ENCODE peak calls at places on chromosomes 3 and 15, in six cellular contexts. One of them, this sample, is unnamed.

GRCh38 chr3:68249265-68249664 is 594.9 kb upstream of the SUCLG2 start:
- DNase-seq in foreskin fibroblast: no peak
- DNase-seq in activated CD4-positive, alpha-beta T cell treated with anti-CD3 and anti-CD28 coated beads, Interleukin-2, amount 10 ng/mL, durations not matched to agents 7 days and 5 days: no peak
- DNase-seq in posterior vena cava: no peak
- DNase-seq in HL-60: no peak
- DNase-seq in DMS153: no peak
- DNase-seq in this sample: no peak

GRCh38 chr3:134009345-134010000 is 20.3 kb downstream of the SLCO2A1 start:
- DNase-seq in foreskin fibroblast: no peak
- DNase-seq in HL-60: no peak
- DNase-seq in DMS153: no peak
- DNase-seq in posterior vena cava: no peak
- DNase-seq in activated CD4-positive, alpha-beta T cell treated with anti-CD3 and anti-CD28 coated beads, Interleukin-2, amount 10 ng/mL, durations not matched to agents 7 days and 5 days: no peak
- DNase-seq in this sample: no peak

GRCh38 chr15:38707802-38708671 is 143.4 kb upstream of the RASGRP1 start:
- DNase-seq in posterior vena cava: no peak
- DNase-seq in foreskin fibroblast: peak
- DNase-seq in activated CD4-positive, alpha-beta T cell treated with anti-CD3 and anti-CD28 coated beads, Interleukin-2, amount 10 ng/mL, durations not matched to agents 7 days and 5 days: peak
- DNase-seq in DMS153: no peak
- DNase-seq in HL-60: peak
- DNase-seq in this sample: no peak

GRCh38 chr15:40493089-40493840 is 22.5 kb downstream of the CHST14 start:
- DNase-seq in posterior vena cava: no peak
- DNase-seq in DMS153: no peak
- DNase-seq in foreskin fibroblast: peak
- DNase-seq in HL-60: peak
- DNase-seq in activated CD4-positive, alpha-beta T cell treated with anti-CD3 and anti-CD28 coated beads, Interleukin-2, amount 10 ng/mL, durations not matched to agents 7 days and 5 days: peak
- DNase-seq in this sample: no peak

GRCh38 chr3:62453448-62453847 is 80.1 kb upstream of the FEZF2 start:
- DNase-seq in activated CD4-positive, alpha-beta T cell treated with anti-CD3 and anti-CD28 coated beads, Interleukin-2, amount 10 ng/mL, durations not matched to agents 7 days and 5 days: no peak
- DNase-seq in HL-60: no peak
- DNase-seq in foreskin fibroblast: no peak
- DNase-seq in posterior vena cava: no peak
- DNase-seq in DMS153: no peak
- DNase-seq in this sample: no peak

GRCh38 chr15:31487811-31488436 is 161.3 kb downstream of the KLF13 start:
- DNase-seq in activated CD4-positive, alpha-beta T cell treated with anti-CD3 and anti-CD28 coated beads, Interleukin-2, amount 10 ng/mL, durations not matched to agents 7 days and 5 days: no peak
- DNase-seq in DMS153: no peak
- DNase-seq in HL-60: no peak
- DNase-seq in foreskin fibroblast: peak
- DNase-seq in posterior vena cava: peak
- DNase-seq in this sample: no peak

GRCh38 chr3:185971579-185971978 is 33.8 kb upstream of the TRA2B start:
- DNase-seq in posterior vena cava: no peak
- DNase-seq in HL-60: no peak
- DNase-seq in DMS153: no peak
- DNase-seq in activated CD4-positive, alpha-beta T cell treated with anti-CD3 and anti-CD28 coated beads, Interleukin-2, amount 10 ng/mL, durations not matched to agents 7 days and 5 days: no peak
- DNase-seq in foreskin fibroblast: no peak
- DNase-seq in this sample: no peak

GRCh38 chr3:90007786-90008499 is 900.5 kb downstream of the EPHA3 start:
- DNase-seq in foreskin fibroblast: peak
- DNase-seq in HL-60: peak
- DNase-seq in DMS153: no peak
- DNase-seq in posterior vena cava: no peak
- DNase-seq in activated CD4-positive, alpha-beta T cell treated with anti-CD3 and anti-CD28 coated beads, Interleukin-2, amount 10 ng/mL, durations not matched to agents 7 days and 5 days: no peak
- DNase-seq in this sample: no peak

GRCh38 chr3:26613999-26614398 is 8.6 kb upstream of the LRRC3B start:
- DNase-seq in activated CD4-positive, alpha-beta T cell treated with anti-CD3 and anti-CD28 coated beads, Interleukin-2, amount 10 ng/mL, durations not matched to agents 7 days and 5 days: no peak
- DNase-seq in HL-60: no peak
- DNase-seq in DMS153: no peak
- DNase-seq in foreskin fibroblast: no peak
- DNase-seq in posterior vena cava: no peak
- DNase-seq in this sample: no peak

GRCh38 chr15:62035256-62035908 is 24.9 kb downstream of the VPS13C start:
- DNase-seq in HL-60: no peak
- DNase-seq in DMS153: no peak
- DNase-seq in activated CD4-positive, alpha-beta T cell treated with anti-CD3 and anti-CD28 coated beads, Interleukin-2, amount 10 ng/mL, durations not matched to agents 7 days and 5 days: no peak
- DNase-seq in foreskin fibroblast: peak
- DNase-seq in posterior vena cava: no peak
- DNase-seq in this sample: no peak